ENCODE peak calls at places on chromosomes 6 and 20, in nine cellular contexts. D, F, Q, S, W, P, H, R and Y are unnamed samples.

GRCh38 chr20:6006603-6006949 is 47.3 kb downstream of the LRRN4 start:
- DNase-seq in Q (no peak), W (no peak), D (no peak), F (no peak), P (no peak), S (no peak), R (no peak), H (no peak), Y (no peak)

GRCh38 chr6:44650495-44650894 is 263.0 kb downstream of the CDC5L start:
- DNase-seq in S (no peak), H (no peak), R (no peak), Q (no peak), P (no peak), W (no peak), D (no peak), F (no peak), Y (no peak)

GRCh38 chr20:17859002-17859615 is 109.5 kb downstream of the SNX5 start:
- DNase-seq in S (no peak), R (no peak), P (no peak), F (peak; percentile 45), W (no peak), D (peak; percentile 22), H (no peak), Q (no peak), Y (peak; percentile 49)

GRCh38 chr6:109292983-109293586 is 89.2 kb downstream of the CD164 start:
- DNase-seq in D (no peak), H (no peak), R (peak; percentile 64), F (no peak), S (peak; percentile 63), W (no peak), P (no peak), Q (no peak), Y (no peak)

GRCh38 chr6:75107913-75108312 is 97.9 kb downstream of the COL12A1 start:
- DNase-seq in D (no peak), Q (no peak), R (no peak), S (no peak), F (no peak), H (no peak), P (no peak), W (no peak), Y (no peak)

GRCh38 chr20:48841861-48842529 is 14.2 kb upstream of the PREX1 start:
- DNase-seq in H (no peak), F (no peak), R (peak; percentile 95), S (peak; percentile 78), Q (peak; percentile 70), D (no peak), P (peak; percentile 83), W (peak; percentile 84), Y (no peak)

GRCh38 chr6:100099189-100100074 is 105.4 kb upstream of the MCHR2 start:
- DNase-seq in R (peak; percentile 24), H (no peak), P (peak; percentile 47), D (no peak), Q (no peak), F (peak; percentile 34), W (peak; percentile 44), S (peak; percentile 39), Y (no peak)

GRCh38 chr20:1427457-1428054 is 34.7 kb upstream of the FKBP1A start:
- DNase-seq in H (no peak), S (no peak), F (no peak), R (no peak), P (peak; percentile 24), W (peak; percentile 34), D (peak; percentile 76), Q (peak; percentile 50), Y (no peak)

GRCh38 chr6:43746613-43747101 is 23.4 kb upstream of the VEGFA start:
- DNase-seq in H (no peak), D (peak; percentile 18), W (peak; percentile 35), Q (no peak), F (no peak), S (no peak), P (peak; percentile 49), R (no peak), Y (no peak)

GRCh38 chr6:166776571-166776970 is 149.5 kb upstream of the RPS6KA2 start:
- DNase-seq in Q (no peak), D (no peak), P (no peak), W (no peak), H (no peak), S (no peak), F (no peak), R (no peak), Y (no peak)

GRCh38 chr20:53994088-53994487 is 76.3 kb downstream of the BCAS1 start:
- DNase-seq in Q (no peak), H (no peak), F (no peak), S (no peak), W (no peak), R (no peak), P (no peak), D (no peak), Y (no peak)

GRCh38 chr20:63216849-63217471 is 1.0 kb upstream of the YTHDF1 start:
- DNase-seq in W (no peak), R (no peak), H (no peak), P (no peak), S (no peak), D (no peak), F (no peak), Q (no peak), Y (no peak)

GRCh38 chr20:63214514-63214913 is 1.4 kb downstream of the YTHDF1 start:
- DNase-seq in W (no peak), F (no peak), Q (no peak), P (no peak), S (no peak), R (no peak), H (no peak), D (no peak), Y (no peak)

GRCh38 chr20:63216041-63216848 is at the start of gene YTHDF1:
- DNase-seq in D (peak; percentile 96), Q (peak; percentile 93), R (peak; percentile 100), P (peak; percentile 95), F (peak; percentile 98), S (peak; percentile 95), H (peak; percentile 99), W (peak; percentile 96), Y (peak; percentile 83)

GRCh38 chr20:63217706-63218105 is 1.8 kb upstream of the YTHDF1 start:
- DNase-seq in R (no peak), Q (no peak), W (no peak), S (peak; percentile 22), D (no peak), P (no peak), F (no peak), H (no peak), Y (no peak)

GRCh38 chr20:63215101-63216040 is 560 bp downstream of the YTHDF1 start:
- DNase-seq in R (peak; percentile 88), Q (peak; percentile 43), F (peak; percentile 37), P (peak; percentile 62), W (peak; percentile 69), H (no peak), D (no peak), S (peak; percentile 50), Y (no peak)
- TF ChIP-seq CTCF in R (peak; percentile 80), Q (peak; percentile 69), F (peak; percentile 55), P (peak; percentile 69), W (peak; percentile 74), H (peak; percentile 24), D (peak; percentile 55), S (peak; percentile 38), Y (peak; percentile 54)

DNA sequence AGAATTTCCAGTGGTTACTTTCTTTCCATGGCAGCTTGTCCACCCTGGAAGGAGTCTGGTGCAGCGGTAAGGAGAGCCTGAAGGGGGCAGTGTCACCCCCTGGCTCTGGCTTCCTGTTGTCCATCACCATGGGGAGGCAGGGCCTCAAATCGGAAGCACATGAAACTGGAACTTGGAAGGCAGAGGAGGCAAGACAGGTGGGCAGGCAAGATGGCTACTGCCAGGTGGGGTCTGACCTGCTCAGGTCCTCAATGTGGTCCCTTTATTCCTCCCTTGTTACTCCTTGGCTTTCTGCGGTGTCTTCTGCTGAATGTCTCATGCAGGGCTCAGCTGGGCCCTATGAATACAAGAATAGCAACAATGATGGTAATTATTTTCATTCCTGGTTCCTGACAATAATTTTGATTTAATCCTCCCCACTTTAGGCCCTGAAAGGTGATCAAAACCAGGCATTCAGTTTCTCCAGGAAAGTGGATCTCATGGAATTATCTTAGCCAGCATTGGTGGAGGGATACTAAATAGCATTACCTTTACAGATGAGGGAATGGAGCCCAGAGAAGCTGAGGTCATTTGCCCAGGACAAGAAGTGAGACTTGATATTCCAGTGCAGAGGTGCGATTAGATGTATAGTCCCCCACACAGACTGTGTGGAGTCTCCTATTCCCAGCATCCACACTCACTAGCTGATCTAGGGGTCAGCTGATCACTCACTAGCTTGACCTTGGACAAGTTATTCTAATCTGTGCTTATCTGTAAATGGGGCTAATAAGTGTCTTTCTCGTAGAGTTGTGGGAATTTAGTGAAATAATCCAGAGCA is 17.6 kb upstream of the SNAI1 start:
- DNase-seq in S (peak; percentile 59), D (peak; percentile 82), W (no peak), H (no peak), P (peak; percentile 51), F (peak; percentile 57), R (peak; percentile 60), Q (no peak), Y (no peak)
- TF ChIP-seq CTCF in S (peak; percentile 59), D (peak; percentile 94), W (peak; percentile 89), H (peak; percentile 35), P (peak; percentile 70), F (peak; percentile 85), R (peak; percentile 62), Q (peak; percentile 59), Y (peak; percentile 72)

GRCh38 chr6:6494677-6495076 is 93.8 kb upstream of the LY86 start:
- DNase-seq in S (peak; percentile 75), D (peak; percentile 85), P (no peak), R (peak; percentile 44), H (peak; percentile 64), F (peak; percentile 85), W (no peak), Q (no peak), Y (peak; percentile 13)
- TF ChIP-seq CTCF in S (peak; percentile 80), D (peak; percentile 85), P (no peak), R (peak; percentile 45), H (peak; percentile 28), F (peak; percentile 99), W (no peak), Q (no peak), Y (peak; percentile 74)

GRCh38 chr6:16712931-16713484 is 48.3 kb downstream of the ATXN1 start:
- DNase-seq in Q (peak; percentile 87), R (peak; percentile 82), F (no peak), P (peak; percentile 96), W (peak; percentile 94), S (peak; percentile 92), D (no peak), H (no peak), Y (no peak)
- TF ChIP-seq CTCF in Q (peak; percentile 43), R (peak; percentile 28), F (peak; percentile 42), P (peak; percentile 55), W (peak; percentile 37), S (peak; percentile 13), D (peak; percentile 37), H (no peak), Y (peak; percentile 62)

GRCh38 chr20:10647471-10647870 is 26.3 kb downstream of the JAG1 start:
- DNase-seq in S (no peak), D (no peak), Q (no peak), H (no peak), F (peak; percentile 12), R (no peak), W (no peak), P (no peak), Y (no peak)
- TF ChIP-seq CTCF in S (peak; percentile 36), D (peak; percentile 63), Q (no peak), H (peak; percentile 15), F (peak; percentile 41), R (no peak), W (peak; percentile 27), P (peak; percentile 29), Y (peak; percentile 54)

DNA sequence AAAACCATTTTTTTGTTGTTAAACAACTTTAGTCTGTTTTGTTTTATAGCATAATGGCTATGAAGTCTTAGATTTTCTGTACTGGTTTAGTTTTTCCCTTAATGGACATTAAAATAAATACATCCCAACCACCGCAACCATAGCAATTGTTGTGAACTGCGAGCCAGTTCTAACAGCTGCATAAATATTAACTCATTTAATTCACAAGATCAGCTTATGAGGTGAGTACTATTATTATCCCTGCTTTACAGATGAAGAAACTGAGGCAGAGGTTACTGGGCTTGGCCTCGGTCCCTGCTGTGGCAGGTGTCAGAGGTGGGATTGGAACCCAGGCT is 23.1 kb downstream of the MOCS3 start:
- DNase-seq in F (no peak), R (no peak), H (no peak), W (no peak), S (no peak), D (no peak), Q (no peak), P (no peak), Y (no peak)
- TF ChIP-seq CTCF in F (peak; percentile 65), R (peak; percentile 41), H (no peak), W (no peak), S (no peak), D (peak; percentile 9), Q (no peak), P (no peak), Y (no peak)